ENCODE peak calls at places on chromosome 11, in four cellular contexts. A, G, P and B are unnamed samples.

GRCh38 chr11:71178076-71178475 is 74.3 kb downstream of the SHANK2 start:
- DNase-seq in G (no peak), A (no peak), P (no peak), B (no peak)

GRCh38 chr11:22634897-22635629 is 9.4 kb upstream of the FANCF start:
- DNase-seq in P (no peak), G (no peak), A (no peak), B (no peak)

GRCh38 chr11:88363566-88364169 is 26.1 kb upstream of the CTSC start:
- DNase-seq in P (no peak), G (no peak), A (no peak), B (no peak)

GRCh38 chr11:3866836-3867208 is 11.4 kb downstream of the STIM1 start:
- DNase-seq in P (no peak), G (no peak), A (no peak), B (no peak)

GRCh38 chr11:3026803-3027202 is 30.4 kb downstream of the CARS1 start:
- DNase-seq in P (no peak), A (no peak), G (no peak), B (no peak)

GRCh38 chr11:115304774-115305472 is 199.3 kb downstream of the CADM1 start:
- DNase-seq in G (no peak), A (no peak), P (no peak), B (no peak)

GRCh38 chr11:69880803-69881445 is 61.7 kb upstream of the FGF3 start:
- DNase-seq in G (no peak), A (no peak), P (no peak), B (no peak)

GRCh38 chr11:93741882-93742226 is 382 bp downstream of the C11orf54 start:
- DNase-seq in A (peak; percentile 88), G (no peak), P (peak; percentile 69), B (peak; percentile 30)